ENCODE peak calls at places on chromosome 9, in five cellular contexts. D is HFFc6, Y is CD14-positive monocyte, A is nephron progenitor cell, U is fibroblast of the aortic adventitia. B is an unnamed sample.

GRCh38 chr9:130451509-130452388 is 7.0 kb downstream of the ASS1 start:
- DNase-seq in D (peak), Y (no peak), A (peak), U (peak), B (peak)

GRCh38 chr9:98933890-98934289 is 9.8 kb upstream of the COL15A1 start:
- DNase-seq in D (no peak), Y (no peak), A (no peak), U (no peak), B (no peak)

GRCh38 chr9:34520096-34520495 is 2.7 kb downstream of the ENHO start:
- DNase-seq in D (no peak), Y (no peak), A (no peak), U (no peak), B (no peak)

GRCh38 chr9:100315561-100315960 is 37.2 kb downstream of the TEX10 start:
- DNase-seq in D (no peak), Y (no peak), A (no peak), U (no peak), B (no peak)

GRCh38 chr9:110950041-110950645 is 88.1 kb downstream of the LPAR1 start:
- DNase-seq in D (peak), Y (no peak), A (no peak), U (no peak), B (peak)

GRCh38 chr9:78438765-78439164 is 141.8 kb downstream of the PSAT1 start:
- DNase-seq in D (no peak), Y (no peak), A (peak), U (no peak), B (no peak)

GRCh38 chr9:121674952-121675351 is 23.5 kb downstream of the DAB2IP start:
- DNase-seq in D (peak), Y (no peak), A (no peak), U (no peak), B (peak)

GRCh38 chr9:104177003-104177611 is 83.0 kb downstream of the SMC2 start:
- DNase-seq in D (no peak), Y (no peak), A (no peak), U (peak), B (peak)

GRCh38 chr9:80376180-80376579 is 804.4 kb downstream of the TLE4 start:
- DNase-seq in D (no peak), Y (no peak), A (no peak), U (no peak), B (no peak)

GRCh38 chr9:114216976-114217375 is 61.6 kb downstream of the COL27A1 start:
- DNase-seq in D (peak), Y (no peak), A (no peak), U (no peak), B (no peak)

GRCh38 chr9:123481209-123481865 is 125.3 kb downstream of the CRB2 start:
- DNase-seq in D (no peak), Y (no peak), A (no peak), U (no peak), B (no peak)

B was measured in choroid plexus epithelial cell.